ENCODE peak calls at places on chromosomes 4 and X, in ten cellular contexts. I, M, R, W, S, G, C, Q, K and T are unnamed samples.

GRCh38 chrX:108415891-108416290 is 22.3 kb downstream of the COL4A6 start:
- DNase-seq in I (no peak), M (no peak), R (peak; percentile 2), W (no peak), S (no peak), G (no peak), C (no peak), Q (no peak), K (no peak), T (no peak)

GRCh38 chr4:5747746-5748365 is 36.9 kb downstream of the EVC start:
- DNase-seq in I (no peak), M (no peak), R (peak; percentile 97), W (no peak), S (no peak), G (peak; percentile 48), C (no peak), Q (peak; percentile 43), K (peak; percentile 86), T (no peak)

GRCh38 chr4:36042122-36042970 is 202.0 kb downstream of the ARAP2 start:
- DNase-seq in I (no peak), M (no peak), R (no peak), W (no peak), S (no peak), G (no peak), C (no peak), Q (no peak), K (no peak), T (no peak)

GRCh38 chr4:79297479-79297878 is 28.4 kb downstream of the NAA11 start:
- DNase-seq in I (no peak), M (no peak), R (no peak), W (no peak), S (no peak), G (no peak), C (peak; percentile 46), Q (no peak), K (no peak), T (no peak)

GRCh38 chr4:7531640-7531994 is 96.9 kb upstream of the PSAPL1 start:
- DNase-seq in I (no peak), M (no peak), R (no peak), W (no peak), S (no peak), G (no peak), C (no peak), Q (no peak), K (no peak), T (no peak)

GRCh38 chr4:133801858-133802257 is 399.7 kb downstream of the PABPC4L start:
- DNase-seq in I (no peak), M (no peak), R (no peak), W (no peak), S (no peak), G (no peak), C (no peak), Q (no peak), K (no peak), T (no peak)

GRCh38 chrX:21487832-21488231 is 113.6 kb downstream of the CNKSR2 start:
- DNase-seq in I (no peak), M (no peak), R (no peak), W (no peak), S (no peak), G (no peak), C (no peak), Q (no peak), K (peak; percentile 71), T (no peak)

GRCh38 chrX:100447563-100448397 is 37.7 kb upstream of the PCDH19 start:
- DNase-seq in I (peak; percentile 11), M (peak; percentile 17), R (peak; percentile 36), W (peak; percentile 63), S (no peak), G (peak; percentile 34), C (no peak), Q (peak; percentile 32), K (no peak), T (no peak)

GRCh38 chrX:120514236-120514635 is 45.1 kb upstream of the LAMP2 start:
- DNase-seq in I (peak; percentile 17), M (no peak), R (peak; percentile 31), W (peak; percentile 19), S (no peak), G (no peak), C (no peak), Q (no peak), K (no peak), T (no peak)

GRCh38 chr4:119300072-119300387 is 21.9 kb downstream of the FABP2 start:
- DNase-seq in I (peak; percentile 60), M (no peak), R (peak; percentile 77), W (peak; percentile 10), S (peak; percentile 54), G (peak; percentile 37), C (peak; percentile 72), Q (peak; percentile 42), K (no peak), T (peak; percentile 42)

GRCh38 chrX:119015407-119016242 is 41.2 kb downstream of the LONRF3 start:
- DNase-seq in I (peak; percentile 53), M (no peak), R (peak; percentile 87), W (peak; percentile 14), S (peak; percentile 44), G (peak; percentile 43), C (peak; percentile 86), Q (peak; percentile 47), K (peak; percentile 91), T (peak; percentile 59)

GRCh38 chr4:41360911-41361830 is 104.4 kb downstream of the UCHL1 start:
- DNase-seq in I (peak; percentile 40), M (no peak), R (peak; percentile 66), W (no peak), S (peak; percentile 69), G (peak; percentile 20), C (peak; percentile 82), Q (peak; percentile 66), K (peak; percentile 28), T (peak; percentile 58)

GRCh38 chr4:1233641-1234277 is 15.2 kb downstream of the CTBP1 start:
- DNase-seq in I (no peak), M (no peak), R (peak; percentile 23), W (no peak), S (no peak), G (peak; percentile 83), C (peak; percentile 86), Q (peak; percentile 45), K (no peak), T (peak; percentile 50)

DNA sequence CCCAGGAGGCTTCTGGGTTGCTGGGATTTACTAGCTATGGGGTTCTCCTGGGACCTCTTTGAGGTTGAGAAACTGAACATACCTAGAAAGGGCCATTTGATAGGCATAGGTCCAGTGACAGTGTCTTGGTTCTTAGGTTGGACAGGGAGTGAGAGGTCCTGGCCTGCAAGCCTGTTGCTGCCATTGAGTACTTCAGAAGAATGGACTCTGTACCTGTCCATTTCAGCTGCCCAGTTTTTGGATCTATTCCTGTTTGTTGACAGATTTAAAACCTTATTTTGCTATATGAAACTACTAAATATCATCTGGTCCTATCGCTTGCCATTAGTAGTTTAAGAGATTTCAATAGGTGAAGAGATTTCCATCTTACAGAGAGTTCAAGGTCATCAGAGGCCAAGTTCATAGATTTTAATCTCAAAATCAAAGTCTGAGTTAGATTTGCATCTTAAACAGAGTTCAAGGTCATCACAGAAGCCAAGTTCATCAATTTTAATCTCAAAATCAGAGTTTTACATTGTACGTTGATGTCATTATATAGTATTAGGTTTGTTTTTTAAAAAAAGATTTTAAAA is 51.0 kb downstream of the WWC2 start:
- DNase-seq in I (no peak), M (no peak), R (no peak), W (no peak), S (no peak), G (no peak), C (no peak), Q (no peak), K (no peak), T (no peak)
- H3K4me1 ChIP-seq in I (peaks cover 16% of the 10 kb centered on the region), M (no peaks in the 10 kb centered on the region), R (peaks cover 44% of the 10 kb centered on the region), W (peaks cover 5% of the 10 kb centered on the region), S (no peaks in the 10 kb centered on the region), G (no peaks in the 10 kb centered on the region), C (peaks cover 11% of the 10 kb centered on the region), Q (peaks cover 34% of the 10 kb centered on the region), K (peaks cover 8% of the 10 kb centered on the region), T (no peaks in the 10 kb centered on the region)

DNA sequence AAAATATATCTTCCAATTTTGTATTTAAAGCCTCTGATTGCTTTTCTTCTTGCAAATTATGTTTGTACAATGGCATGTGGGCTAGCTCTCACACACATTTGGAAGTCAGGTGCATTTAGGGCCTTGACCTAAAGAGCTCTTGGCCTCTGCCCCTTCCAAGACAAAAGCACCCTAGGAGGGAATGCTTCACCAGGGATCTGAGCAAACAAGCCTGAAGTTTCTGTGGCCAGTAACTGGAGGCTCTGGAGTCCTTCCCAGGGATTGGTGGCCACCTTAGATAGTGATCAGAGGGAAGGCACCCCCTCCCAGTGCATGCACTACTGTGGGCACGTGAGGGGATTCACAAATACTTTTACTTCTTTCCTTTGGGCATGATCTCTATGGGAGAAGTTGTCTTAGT is 60.3 kb upstream of the DIPK2B start:
- DNase-seq in I (no peak), M (no peak), R (no peak), W (no peak), S (no peak), G (no peak), C (no peak), Q (no peak), K (no peak), T (no peak)
- H3K4me1 ChIP-seq in I (no peaks in the 10 kb centered on the region), M (no peaks in the 10 kb centered on the region), R (no peaks in the 10 kb centered on the region), W (no peaks in the 10 kb centered on the region), S (no peaks in the 10 kb centered on the region), G (no peaks in the 10 kb centered on the region), C (no peaks in the 10 kb centered on the region), Q (no peaks in the 10 kb centered on the region), K (no peaks in the 10 kb centered on the region), T (no peaks in the 10 kb centered on the region)

GRCh38 chr4:82428526-82428968 is 1.7 kb downstream of the HNRNPDL start:
- DNase-seq in I (no peak), M (no peak), R (no peak), W (no peak), S (no peak), G (no peak), C (no peak), Q (no peak), K (no peak), T (no peak)
- H3K4me1 ChIP-seq in I (peaks cover 45% of the 10 kb centered on the region), M (no peaks in the 10 kb centered on the region), R (peaks cover 35% of the 10 kb centered on the region), W (peaks cover 51% of the 10 kb centered on the region), S (peaks cover 2% of the 10 kb centered on the region), G (no peaks in the 10 kb centered on the region), C (peaks cover 19% of the 10 kb centered on the region), Q (peaks cover 46% of the 10 kb centered on the region), K (peaks cover 32% of the 10 kb centered on the region), T (peaks cover 39% of the 10 kb centered on the region)

GRCh38 chrX:38816158-38816557 is 14.9 kb downstream of the MID1IP1 start:
- DNase-seq in I (peak; percentile 23), M (no peak), R (no peak), W (no peak), S (no peak), G (no peak), C (no peak), Q (no peak), K (no peak), T (no peak)

GRCh38 chrX:38817004-38817703 is 15.9 kb downstream of the MID1IP1 start:
- DNase-seq in I (peak; percentile 57), M (no peak), R (peak; percentile 24), W (no peak), S (peak; percentile 42), G (peak; percentile 50), C (no peak), Q (peak; percentile 61), K (no peak), T (peak; percentile 63)

GRCh38 chrX:38807873-38808272 is 6.6 kb downstream of the MID1IP1 start:
- DNase-seq in I (no peak), M (no peak), R (peak; percentile 16), W (no peak), S (no peak), G (no peak), C (no peak), Q (no peak), K (no peak), T (no peak)

GRCh38 chrX:38806875-38807601 is 5.8 kb downstream of the MID1IP1 start:
- DNase-seq in I (peak; percentile 40), M (no peak), R (peak; percentile 24), W (no peak), S (peak; percentile 37), G (no peak), C (no peak), Q (no peak), K (no peak), T (no peak)

GRCh38 chrX:38811515-38812239 is 10.4 kb downstream of the MID1IP1 start:
- DNase-seq in I (no peak), M (no peak), R (no peak), W (no peak), S (no peak), G (no peak), C (no peak), Q (no peak), K (peak; percentile 82), T (no peak)
- H3K4me1 ChIP-seq in I (peaks cover 32% of the 10 kb centered on the region), M (no peaks in the 10 kb centered on the region), R (peaks cover 21% of the 10 kb centered on the region), W (peaks cover 19% of the 10 kb centered on the region), S (no peaks in the 10 kb centered on the region), G (no peaks in the 10 kb centered on the region), C (peaks cover 7% of the 10 kb centered on the region), Q (peaks cover 30% of the 10 kb centered on the region), K (peaks cover 3% of the 10 kb centered on the region), T (no peaks in the 10 kb centered on the region)